ENCODE peak calls at places on chromosomes 7 and 10, in eight cellular contexts. H, R, T, D, K, B, N and A are unnamed samples.

GRCh38 chr7:78370931-78371330 is 572.4 kb downstream of the PHTF2 start:
- DNase-seq in H (no peak), R (no peak), T (no peak), D (no peak), K (no peak), B (no peak), N (no peak), A (no peak)

GRCh38 chr10:25492040-25492439 is 317.2 kb downstream of the GPR158 start:
- DNase-seq in H (no peak), R (no peak), T (no peak), D (no peak), K (no peak), B (no peak), N (no peak), A (no peak)

GRCh38 chr10:6153845-6154244 is 48.9 kb upstream of the PFKFB3 start:
- DNase-seq in H (no peak), R (no peak), T (no peak), D (no peak), K (no peak), B (no peak), N (no peak), A (no peak)

GRCh38 chr10:31304261-31304970 is 14.6 kb upstream of the ZEB1 start:
- DNase-seq in H (no peak), R (no peak), T (no peak), D (no peak), K (no peak), B (no peak), N (no peak), A (no peak)

GRCh38 chr7:27995228-27995627 is 185.4 kb downstream of the JAZF1 start:
- DNase-seq in H (no peak), R (no peak), T (no peak), D (no peak), K (no peak), B (no peak), N (no peak), A (no peak)

GRCh38 chr7:6160191-6160623 is 112.2 kb downstream of the CYTH3 start:
- DNase-seq in H (peak; percentile 37), R (no peak), T (no peak), D (peak; percentile 72), K (peak; percentile 28), B (no peak), N (peak; percentile 69), A (no peak)

GRCh38 chr10:107067843-107068242 is 96.7 kb downstream of the SORCS1 start:
- DNase-seq in H (no peak), R (no peak), T (no peak), D (no peak), K (no peak), B (no peak), N (no peak), A (no peak)

GRCh38 chr10:100996678-100997363 is 2.8 kb upstream of the LZTS2 start:
- DNase-seq in H (no peak), R (no peak), T (peak; percentile 52), D (no peak), K (no peak), B (no peak), N (no peak), A (no peak)

GRCh38 chr10:78417425-78418370 is 384.0 kb downstream of the RPS24 start:
- DNase-seq in H (no peak), R (no peak), T (no peak), D (no peak), K (no peak), B (no peak), N (no peak), A (no peak)

GRCh38 chr7:74026406-74027123 is 1.4 kb upstream of the ELN start:
- DNase-seq in H (peak; percentile 74), R (peak; percentile 72), T (peak; percentile 73), D (peak; percentile 86), K (peak; percentile 35), B (peak; percentile 31), N (peak; percentile 33), A (peak; percentile 11)

GRCh38 chr10:78913219-78914059 is 155.3 kb upstream of the ZMIZ1 start:
- DNase-seq in H (no peak), R (peak; percentile 90), T (no peak), D (peak; percentile 97), K (peak; percentile 1), B (no peak), N (no peak), A (no peak)

GRCh38 chr7:97868314-97868713 is 3.9 kb downstream of the ASNS start:
- DNase-seq in H (no peak), R (no peak), T (no peak), D (no peak), K (no peak), B (no peak), N (no peak), A (no peak)

GRCh38 chr7:33853361-33854062 is 51.8 kb upstream of the BMPER start:
- DNase-seq in H (no peak), R (no peak), T (no peak), D (no peak), K (no peak), B (no peak), N (peak; percentile 76), A (no peak)

GRCh38 chr10:122149607-122150505 is 121.2 kb upstream of the BTBD16 start:
- DNase-seq in H (no peak), R (no peak), T (no peak), D (no peak), K (no peak), B (no peak), N (no peak), A (no peak)

GRCh38 chr10:104120903-104121484 is 977 bp upstream of the SFR1 start:
- DNase-seq in H (peak; percentile 55), R (peak; percentile 53), T (peak; percentile 92), D (peak; percentile 78), K (peak; percentile 53), B (peak; percentile 98), N (peak; percentile 89), A (peak; percentile 10)

GRCh38 chr7:105878746-105879605 is 2.6 kb upstream of the ATXN7L1 start:
- DNase-seq in H (no peak), R (no peak), T (no peak), D (no peak), K (no peak), B (no peak), N (no peak), A (no peak)

GRCh38 chr10:113216068-113216467 is 266.0 kb downstream of the TCF7L2 start:
- DNase-seq in H (no peak), R (no peak), T (no peak), D (no peak), K (no peak), B (peak; percentile 12), N (no peak), A (no peak)

GRCh38 chr10:93600861-93601773 is at the start of gene RBP4:
- DNase-seq in H (no peak), R (no peak), T (no peak), D (no peak), K (no peak), B (no peak), N (no peak), A (no peak)

GRCh38 chr10:99791831-99792230 is 9.4 kb downstream of the ABCC2 start:
- DNase-seq in H (no peak), R (no peak), T (no peak), D (no peak), K (no peak), B (no peak), N (no peak), A (no peak)

GRCh38 chr10:93445097-93445960 is 36.8 kb downstream of the MYOF start:
- DNase-seq in H (peak; percentile 80), R (peak; percentile 34), T (no peak), D (peak; percentile 80), K (peak; percentile 98), B (peak; percentile 84), N (peak; percentile 98), A (peak; percentile 92)

GRCh38 chr7:2670720-2671391 is 17.1 kb upstream of the AMZ1 start:
- DNase-seq in H (peak; percentile 51), R (no peak), T (peak; percentile 80), D (peak; percentile 73), K (peak; percentile 78), B (peak; percentile 51), N (peak; percentile 15), A (peak; percentile 34)

GRCh38 chr10:14732146-14732545 is 42.6 kb downstream of the FAM107B start:
- DNase-seq in H (no peak), R (no peak), T (no peak), D (no peak), K (no peak), B (no peak), N (no peak), A (no peak)

GRCh38 chr10:12357525-12358151 is 8.3 kb downstream of the CAMK1D start:
- DNase-seq in H (no peak), R (no peak), T (no peak), D (no peak), K (no peak), B (no peak), N (no peak), A (no peak)

GRCh38 chr7:91533996-91534395 is 269.8 kb downstream of the FZD1 start:
- DNase-seq in H (no peak), R (no peak), T (no peak), D (no peak), K (no peak), B (no peak), N (no peak), A (no peak)

GRCh38 chr10:121754667-121755066 is 156.4 kb upstream of the FGFR2 start:
- DNase-seq in H (no peak), R (no peak), T (no peak), D (no peak), K (no peak), B (no peak), N (no peak), A (no peak)

GRCh38 chr10:26832960-26833359 is 27.8 kb downstream of the ABI1 start:
- DNase-seq in H (no peak), R (no peak), T (no peak), D (no peak), K (no peak), B (no peak), N (no peak), A (no peak)

GRCh38 chr10:129972145-129972965 is 8.3 kb upstream of the EBF3 start:
- DNase-seq in H (no peak), R (no peak), T (no peak), D (no peak), K (no peak), B (no peak), N (no peak), A (no peak)

GRCh38 chr7:79620291-79620690 is 166.8 kb upstream of the MAGI2 start:
- DNase-seq in H (no peak), R (no peak), T (no peak), D (no peak), K (no peak), B (no peak), N (no peak), A (no peak)

GRCh38 chr10:52949899-52950298 is 177.3 kb upstream of the MBL2 start:
- DNase-seq in H (no peak), R (no peak), T (no peak), D (no peak), K (peak; percentile 13), B (no peak), N (no peak), A (no peak)